ENCODE peak calls at places on chromosomes 3 and 15, in ten cellular contexts. F is frontal cortex; P is mucosa of gallbladder; D is DMS153; E is activated CD4-positive, alpha-beta T cell treated with anti-CD3 and anti-CD28 coated beads for 48 hours; O is activated gamma-delta T cell treated with anti-CD3 and anti-CD28 coated beads, Interleukin-2, amount 50 U/mL, for 16 hours; S is HFFc6; H is AG08396; J is activated CD8-positive, alpha-beta memory T cell treated with anti-CD3 and anti-CD28 coated beads for 4 hours; V is progenitor cell of endocrine pancreas. L is an unnamed sample.

GRCh38 chr3:129005526-129006303 is 4.6 kb downstream of the EFCC1 start:
- DNase-seq in V (no peak), E (no peak), O (no peak), H (peak), P (no peak), S (peak), F (no peak), D (peak), J (no peak), L (peak)

GRCh38 chr3:62712776-62713175 is 162.4 kb downstream of the CADPS start:
- DNase-seq in O (no peak), P (no peak), F (no peak), D (no peak), E (no peak), V (no peak), H (no peak), J (no peak), S (no peak), L (no peak)

GRCh38 chr15:81473177-81473576 is 99.2 kb upstream of the TMC3 start:
- DNase-seq in P (no peak), D (no peak), O (no peak), J (no peak), E (no peak), H (no peak), S (no peak), V (no peak), F (no peak), L (no peak)

GRCh38 chr3:52315977-52316764 is at the start of gene DNAH1:
- DNase-seq in V (no peak), P (no peak), F (peak), J (no peak), E (no peak), H (no peak), O (no peak), D (no peak), S (no peak), L (no peak)

GRCh38 chr15:44633603-44634002 is 29.9 kb downstream of the SPG11 start:
- DNase-seq in D (no peak), O (no peak), F (no peak), E (no peak), P (no peak), V (no peak), J (no peak), S (peak), H (no peak), L (no peak)

GRCh38 chr3:126913524-126913923 is 69.4 kb upstream of the PLXNA1 start:
- DNase-seq in F (no peak), E (peak), D (no peak), P (no peak), S (no peak), H (no peak), O (no peak), J (no peak), V (no peak), L (no peak)

GRCh38 chr3:167372138-167372537 is 8.0 kb downstream of the ZBBX start:
- DNase-seq in E (no peak), P (no peak), O (no peak), J (no peak), H (no peak), S (no peak), F (no peak), D (no peak), V (no peak), L (no peak)

GRCh38 chr15:82648257-82649103 is 1.3 kb upstream of the CPEB1 start:
- DNase-seq in F (no peak), H (peak), S (no peak), J (no peak), V (no peak), P (no peak), E (no peak), O (no peak), D (no peak), L (no peak)

GRCh38 chr3:134711284-134711683 is 60.5 kb upstream of the KY start:
- DNase-seq in D (no peak), O (no peak), F (no peak), J (no peak), V (no peak), P (no peak), E (no peak), H (no peak), S (peak), L (no peak)

GRCh38 chr15:63061971-63062370 is 19.4 kb downstream of the TPM1 start:
- DNase-seq in V (no peak), P (no peak), H (no peak), D (no peak), S (no peak), E (no peak), F (no peak), O (no peak), J (no peak), L (no peak)

GRCh38 chr15:39670687-39671086 is 89.8 kb downstream of the THBS1 start:
- DNase-seq in H (no peak), S (no peak), O (no peak), J (no peak), V (no peak), F (no peak), E (no peak), D (no peak), P (no peak), L (no peak)

L was measured in T47D.